ENCODE peak calls at places on chromosome 19, in eight cellular contexts. H is left ventricle myocardium inferior, R is astrocyte, Z is MM.1S, E is uterus, Y is H1, L is mesenchymal stem cell, I is IMR-90. X is an unnamed sample.
A peak's percentile ranks its signal among the peaks of the same experiment; 100 is the strongest.

GRCh38 chr19:51367565-51368365 is 1.0 kb downstream of the CLDND2 start:
- DNase-seq in H (peak; percentile 99), R (peak; percentile 94), Z (no peak), E (peak; percentile 100), Y (peak; percentile 100), L (peak; percentile 99), I (peak; percentile 98), X (no peak)

GRCh38 chr19:9861503-9861902 is 26.4 kb downstream of the PIN1 start:
- DNase-seq in H (no peak), R (no peak), Z (no peak), E (no peak), Y (no peak), L (no peak), I (no peak), X (no peak)

GRCh38 chr19:33175156-33175782 is 18.9 kb upstream of the LRP3 start:
- DNase-seq in H (no peak), R (no peak), Z (no peak), E (no peak), Y (no peak), L (no peak), I (no peak), X (no peak)

GRCh38 chr19:21482863-21483276 is 22.5 kb upstream of the ZNF429 start:
- DNase-seq in H (peak; percentile 63), R (peak; percentile 3), Z (peak; percentile 31), E (peak; percentile 62), Y (peak; percentile 82), L (no peak), I (no peak), X (no peak)

GRCh38 chr19:19826875-19827274 is 5.3 kb upstream of the ZNF506 start:
- DNase-seq in H (no peak), R (no peak), Z (no peak), E (no peak), Y (no peak), L (no peak), I (no peak), X (no peak)

GRCh38 chr19:4379383-4380253 is 20.7 kb downstream of the SH3GL1 start:
- DNase-seq in H (no peak), R (peak; percentile 69), Z (no peak), E (no peak), Y (no peak), L (no peak), I (peak; percentile 59), X (no peak)

GRCh38 chr19:45467115-45467455 is 711 bp upstream of the FOSB start:
- DNase-seq in H (no peak), R (no peak), Z (no peak), E (no peak), Y (no peak), L (peak; percentile 60), I (no peak), X (no peak)

GRCh38 chr19:46745521-46746280 is at the start of gene FKRP:
- DNase-seq in H (peak; percentile 48), R (no peak), Z (no peak), E (peak; percentile 48), Y (no peak), L (peak; percentile 35), I (no peak), X (no peak)

GRCh38 chr19:19460761-19461265 is 54.5 kb downstream of the TSSK6 start:
- DNase-seq in H (peak; percentile 69), R (no peak), Z (no peak), E (peak; percentile 42), Y (no peak), L (peak; percentile 57), I (peak; percentile 30), X (no peak)

GRCh38 chr19:46828484-46828883 is 22.2 kb downstream of the AP2S1 start:
- DNase-seq in H (no peak), R (peak; percentile 39), Z (no peak), E (no peak), Y (no peak), L (peak; percentile 84), I (peak; percentile 75), X (no peak)

GRCh38 chr19:15091918-15092753 is 10.1 kb downstream of the OR1I1 start:
- DNase-seq in H (no peak), R (peak; percentile 23), Z (peak; percentile 78), E (no peak), Y (peak; percentile 54), L (peak; percentile 77), I (peak; percentile 71), X (peak; percentile 43)

GRCh38 chr19:55549500-55550320 is 4.4 kb upstream of the SBK3 start:
- DNase-seq in H (no peak), R (peak; percentile 93), Z (no peak), E (no peak), Y (peak; percentile 80), L (peak; percentile 58), I (peak; percentile 93), X (no peak)

GRCh38 chr19:14103310-14103709 is 12.8 kb upstream of the SAMD1 start:
- DNase-seq in H (no peak), R (no peak), Z (peak; percentile 62), E (no peak), Y (no peak), L (no peak), I (no peak), X (no peak)

GRCh38 chr19:58356236-58356970 is 3.1 kb upstream of the A1BG start:
- DNase-seq in H (no peak), R (no peak), Z (no peak), E (no peak), Y (no peak), L (no peak), I (peak; percentile 43), X (no peak)

GRCh38 chr19:19315444-19315843 is 4.9 kb downstream of the SUGP1 start:
- DNase-seq in H (no peak), R (no peak), Z (no peak), E (no peak), Y (no peak), L (no peak), I (no peak), X (no peak)

GRCh38 chr19:4060621-4061177 is 6.0 kb downstream of the ZBTB7A start:
- DNase-seq in H (no peak), R (no peak), Z (no peak), E (peak; percentile 36), Y (no peak), L (no peak), I (no peak), X (no peak)

GRCh38 chr19:30479231-30479630 is 107.0 kb downstream of the ZNF536 start:
- DNase-seq in H (no peak), R (no peak), Z (no peak), E (peak; percentile 20), Y (no peak), L (no peak), I (no peak), X (no peak)

GRCh38 chr19:7445104-7445503 is 43.7 kb downstream of the PEX11G start:
- DNase-seq in H (no peak), R (no peak), Z (no peak), E (no peak), Y (no peak), L (no peak), I (no peak), X (no peak)

GRCh38 chr19:13960863-13961784 is 8.8 kb downstream of the DCAF15 start:
- DNase-seq in H (no peak), R (no peak), Z (no peak), E (no peak), Y (no peak), L (no peak), I (no peak), X (no peak)

GRCh38 chr19:28316464-28316863 is 896.5 kb downstream of the UQCRFS1 start:
- DNase-seq in H (no peak), R (no peak), Z (no peak), E (no peak), Y (no peak), L (no peak), I (no peak), X (no peak)

GRCh38 chr19:46944123-46944718 is 75.4 kb upstream of the NPAS1 start:
- DNase-seq in H (no peak), R (no peak), Z (no peak), E (no peak), Y (no peak), L (no peak), I (no peak), X (no peak)

GRCh38 chr19:15280915-15281683 is 48.9 kb upstream of the EPHX3 start:
- DNase-seq in H (peak; percentile 91), R (peak; percentile 81), Z (no peak), E (peak; percentile 81), Y (no peak), L (peak; percentile 88), I (peak; percentile 89), X (no peak)

GRCh38 chr19:46759817-46760333 is 13.6 kb upstream of the STRN4 start:
- DNase-seq in H (no peak), R (peak; percentile 84), Z (no peak), E (peak; percentile 65), Y (no peak), L (no peak), I (peak; percentile 97), X (no peak)

GRCh38 chr19:44891016-44891882 is at the start of gene TOMM40:
- DNase-seq in H (peak; percentile 100), R (peak; percentile 98), Z (no peak), E (no peak), Y (peak; percentile 98), L (peak; percentile 100), I (peak; percentile 100), X (peak; percentile 99)

GRCh38 chr19:38842439-38843174 is 7.2 kb downstream of the HNRNPL start:
- DNase-seq in H (no peak), R (no peak), Z (no peak), E (no peak), Y (no peak), L (no peak), I (no peak), X (no peak)

GRCh38 chr19:5628470-5628869 is 5.6 kb downstream of the SAFB start:
- DNase-seq in H (no peak), R (peak; percentile 59), Z (peak; percentile 76), E (no peak), Y (no peak), L (peak; percentile 27), I (peak; percentile 64), X (no peak)
- H3K4me1 ChIP-seq in H (peaks cover 100% of the 10 kb centered on the region), R (peaks cover 28% of the 10 kb centered on the region), Z (peaks cover 46% of the 10 kb centered on the region), E (peaks cover 31% of the 10 kb centered on the region), Y (peaks cover 2% of the 10 kb centered on the region), L (peaks cover 15% of the 10 kb centered on the region), I (peaks cover 22% of the 10 kb centered on the region), X (no peaks in the 10 kb centered on the region)

GRCh38 chr19:36222503-36222902 is 7.6 kb downstream of the ZNF146 start:
- DNase-seq in H (no peak), R (no peak), Z (no peak), E (no peak), Y (no peak), L (no peak), I (no peak), X (no peak)

GRCh38 chr19:36221474-36221873 is 6.6 kb downstream of the ZNF146 start:
- DNase-seq in H (no peak), R (no peak), Z (no peak), E (no peak), Y (no peak), L (no peak), I (no peak), X (no peak)

GRCh38 chr19:36225219-36225892 is 10.4 kb downstream of the ZNF146 start:
- DNase-seq in H (no peak), R (peak; percentile 60), Z (no peak), E (no peak), Y (no peak), L (peak; percentile 85), I (peak; percentile 80), X (no peak)
- H3K36me3 ChIP-seq in H (peaks cover 84% of the 10 kb centered on the region), R (peaks cover 42% of the 10 kb centered on the region), Z (peaks cover 46% of the 10 kb centered on the region), E (no peaks in the 10 kb centered on the region), Y (peaks cover 52% of the 10 kb centered on the region), L (peaks cover 66% of the 10 kb centered on the region), I (peaks cover 51% of the 10 kb centered on the region), X (peaks cover 26% of the 10 kb centered on the region)

GRCh38 chr19:11781295-11782057 is 14.7 kb downstream of the ZNF441 start:
- DNase-seq in H (no peak), R (no peak), Z (no peak), E (no peak), Y (no peak), L (peak; percentile 24), I (peak; percentile 7), X (no peak)
- H3K4me1 ChIP-seq in H (no peaks in the 10 kb centered on the region), R (no peaks in the 10 kb centered on the region), Z (no peaks in the 10 kb centered on the region), E (no peaks in the 10 kb centered on the region), Y (no peaks in the 10 kb centered on the region), L (no peaks in the 10 kb centered on the region), I (no peaks in the 10 kb centered on the region), X (no peaks in the 10 kb centered on the region)

GRCh38 chr19:1618157-1619093 is 13.2 kb upstream of the UQCR11 start:
- DNase-seq in H (no peak), R (no peak), Z (no peak), E (no peak), Y (peak; percentile 73), L (no peak), I (no peak), X (peak; percentile 39)
- H3K36me3 ChIP-seq in H (peaks cover 58% of the 10 kb centered on the region), R (peaks cover 21% of the 10 kb centered on the region), Z (peaks cover 19% of the 10 kb centered on the region), E (no peaks in the 10 kb centered on the region), Y (peaks cover 85% of the 10 kb centered on the region), L (peaks cover 92% of the 10 kb centered on the region), I (peaks cover 68% of the 10 kb centered on the region), X (peaks cover 75% of the 10 kb centered on the region)